ENCODE peak calls at places on chromosomes 7 and 10, in six cellular contexts. V, Z, K, O, P and J are unnamed samples.

GRCh38 chr10:127534511-127534910 is 14.6 kb upstream of the NPS start:
- DNase-seq in V (no peak), Z (no peak), K (no peak), O (no peak), P (no peak), J (no peak)

GRCh38 chr7:131424219-131424822 is 96.6 kb downstream of the MKLN1 start:
- DNase-seq in V (peak), Z (peak), K (peak), O (no peak), P (peak), J (no peak)

GRCh38 chr7:23533160-23533559 is 1.4 kb upstream of the TRA2A start:
- DNase-seq in V (no peak), Z (no peak), K (no peak), O (no peak), P (no peak), J (no peak)

GRCh38 chr10:128316925-128317324 is 190.7 kb upstream of the MKI67 start:
- DNase-seq in V (no peak), Z (no peak), K (no peak), O (no peak), P (no peak), J (no peak)

GRCh38 chr7:137704723-137705122 is 142.1 kb downstream of the DGKI start:
- DNase-seq in V (no peak), Z (no peak), K (no peak), O (no peak), P (no peak), J (no peak)

GRCh38 chr10:20624642-20625041 is 272.5 kb downstream of the NEBL start:
- DNase-seq in V (no peak), Z (no peak), K (no peak), O (no peak), P (no peak), J (no peak)

GRCh38 chr7:320297-320696 is 30.3 kb downstream of the FOXL3 start:
- DNase-seq in V (no peak), Z (no peak), K (no peak), O (no peak), P (no peak), J (no peak)

GRCh38 chr7:46879783-46880182 is 702.1 kb downstream of the TNS3 start:
- DNase-seq in V (no peak), Z (no peak), K (no peak), O (no peak), P (no peak), J (no peak)

GRCh38 chr10:36068542-36068941 is 426.4 kb upstream of the FZD8 start:
- DNase-seq in V (no peak), Z (no peak), K (no peak), O (no peak), P (no peak), J (no peak)

GRCh38 chr7:75888464-75889222 is 9.8 kb downstream of the RHBDD2 start:
- DNase-seq in V (no peak), Z (no peak), K (no peak), O (no peak), P (no peak), J (peak)

DNA sequence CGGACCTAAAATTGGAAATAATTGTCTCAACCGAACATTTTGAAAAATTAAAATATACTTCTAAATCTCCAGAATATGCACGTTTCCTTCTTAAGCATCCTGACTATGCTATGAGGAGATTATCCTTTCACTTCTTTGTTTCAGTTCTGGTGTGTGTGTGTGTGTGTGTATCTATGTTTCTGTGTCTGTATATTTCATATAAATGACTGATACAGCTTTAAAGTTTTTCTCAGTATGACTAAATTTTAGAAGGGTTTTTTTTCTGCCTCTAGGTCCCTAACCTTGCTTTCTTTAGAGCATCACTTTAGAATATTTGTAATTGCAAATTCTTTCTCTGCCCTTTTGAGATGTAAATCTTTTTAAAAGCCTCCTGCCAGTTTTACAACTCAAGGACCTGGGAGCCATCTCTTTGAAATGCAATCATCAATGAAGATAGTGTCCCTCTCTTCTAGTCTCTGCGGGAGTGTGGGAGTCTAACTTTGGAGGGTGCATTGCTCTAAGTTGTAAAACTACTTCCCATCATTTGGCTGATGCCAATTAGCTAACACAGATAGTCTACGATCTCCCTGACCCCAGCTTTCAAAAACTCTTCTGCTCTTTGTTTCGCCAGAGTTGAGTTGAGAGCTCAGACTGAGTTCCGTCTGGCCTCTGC is 782.0 kb upstream of the ZWINT start:
- DNase-seq in V (no peak), Z (no peak), K (no peak), O (no peak), P (peak), J (no peak)
- H3K4me3 ChIP-seq in V (no peak), Z (no peak), K (no peak), O (no peak), P (no peak), J (no peak)

GRCh38 chr10:59177031-59177861 is 803 bp downstream of the PHYHIPL start:
- DNase-seq in V (peak), Z (peak), K (peak), O (no peak), P (peak), J (no peak)
- H3K4me3 ChIP-seq in V (peak), Z (no peak), K (no peak), O (no peak), P (peak), J (no peak)

GRCh38 chr7:42087616-42088015 is 149.4 kb downstream of the GLI3 start:
- DNase-seq in V (no peak), Z (no peak), K (no peak), O (no peak), P (peak), J (no peak)

GRCh38 chr7:42090056-42090455 is 147.0 kb downstream of the GLI3 start:
- DNase-seq in V (no peak), Z (no peak), K (peak), O (no peak), P (no peak), J (no peak)

GRCh38 chr7:42093361-42093905 is 143.6 kb downstream of the GLI3 start:
- DNase-seq in V (no peak), Z (no peak), K (peak), O (no peak), P (no peak), J (no peak)

GRCh38 chr7:42091461-42092229 is 145.4 kb downstream of the GLI3 start:
- DNase-seq in V (peak), Z (peak), K (peak), O (no peak), P (peak), J (peak)

DNA sequence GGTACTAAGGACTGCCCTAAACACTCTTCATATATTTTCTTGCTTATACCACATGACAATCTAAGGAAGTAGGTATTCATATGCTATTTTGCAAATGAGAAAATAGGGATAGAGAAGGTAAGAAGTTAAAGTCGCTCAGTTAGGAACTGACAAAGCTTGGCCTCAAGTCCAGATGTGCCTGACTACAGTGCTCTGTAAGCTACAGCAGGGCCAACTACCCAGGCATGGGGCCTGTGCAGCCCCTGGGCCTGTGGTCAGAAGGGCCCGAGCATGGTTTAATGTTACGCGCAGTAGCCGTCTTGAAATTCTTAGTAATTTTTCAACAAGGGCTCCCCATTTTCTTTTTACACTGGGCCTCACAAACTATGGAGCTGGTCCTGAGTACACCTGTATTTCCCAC is 146.2 kb downstream of the GLI3 start:
- DNase-seq in V (no peak), Z (no peak), K (no peak), O (no peak), P (no peak), J (no peak)
- H3K4me3 ChIP-seq in V (no peak), Z (no peak), K (no peak), O (no peak), P (no peak), J (no peak)

DNA sequence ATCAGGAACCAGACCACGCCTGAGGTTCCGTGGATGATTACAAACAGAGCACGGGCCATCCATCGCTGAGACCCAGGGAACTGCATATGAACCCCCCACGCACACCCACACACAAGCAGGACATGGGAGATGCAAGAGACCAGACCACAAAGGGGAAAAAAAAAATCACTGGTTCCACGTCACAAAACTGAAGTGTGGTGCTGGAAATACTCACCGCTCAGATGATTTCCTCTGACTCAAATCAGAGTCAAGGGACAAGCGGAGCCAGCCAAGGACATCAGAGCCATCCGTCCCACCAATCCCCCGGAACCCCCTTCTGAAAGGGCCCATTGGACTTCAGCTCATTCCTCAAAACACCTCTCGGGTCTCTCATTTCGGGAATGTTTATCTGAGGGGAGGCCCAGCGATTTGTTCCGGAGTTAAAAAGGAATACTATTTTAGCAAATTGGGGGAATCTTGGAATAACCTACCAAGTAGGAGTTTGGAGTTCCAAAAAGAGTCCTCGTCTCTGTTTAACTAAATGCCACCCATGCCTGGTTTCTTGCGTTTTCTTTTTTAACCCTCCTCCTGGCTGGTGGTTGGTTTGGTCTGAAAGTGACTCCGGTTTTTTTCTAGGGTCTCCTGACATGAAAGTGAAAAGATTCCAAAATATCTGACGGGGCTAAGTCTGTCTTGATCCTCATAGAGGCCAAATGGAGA is 15.0 kb downstream of the SNX8 start:
- DNase-seq in V (no peak), Z (peak), K (no peak), O (no peak), P (no peak), J (no peak)
- H3K4me3 ChIP-seq in V (no peak), Z (no peak), K (no peak), O (no peak), P (no peak), J (no peak)